ENCODE peak calls at places on chromosomes 13 and 19, in six cellular contexts. J is cardiac fibroblast, K is BJ, X is breast epithelium, G is HCT116, F is fibroblast of mammary gland. Z is an unnamed sample.

GRCh38 chr13:96273196-96273595 is 183.3 kb downstream of the HS6ST3 start:
- DNase-seq in F (no peak), X (no peak), J (no peak), K (no peak), G (no peak), Z (no peak)

GRCh38 chr13:109547942-109548860 is 238.2 kb downstream of the IRS2 start:
- DNase-seq in K (no peak), F (no peak), J (no peak), X (no peak), G (no peak), Z (no peak)

GRCh38 chr19:35041548-35042055 is at the start of gene HPN:
- DNase-seq in K (no peak), J (no peak), F (no peak), G (no peak), X (no peak), Z (no peak)

GRCh38 chr13:30241537-30241936 is 65.8 kb downstream of the KATNAL1 start:
- DNase-seq in J (peak; percentile 75), F (peak; percentile 21), G (no peak), K (no peak), X (no peak), Z (no peak)

GRCh38 chr19:31518216-31518615 is 169.0 kb upstream of the TSHZ3 start:
- DNase-seq in F (no peak), K (no peak), J (no peak), X (no peak), G (no peak), Z (no peak)

GRCh38 chr13:53250272-53250875 is 221.8 kb downstream of the OLFM4 start:
- DNase-seq in J (peak; percentile 79), F (peak; percentile 76), G (peak; percentile 56), K (peak; percentile 1), X (no peak), Z (peak; percentile 21)

GRCh38 chr13:93967286-93967685 is 512.2 kb downstream of the DCT start:
- DNase-seq in X (no peak), J (no peak), K (no peak), F (no peak), G (no peak), Z (no peak)

GRCh38 chr19:3748965-3749364 is 12.5 kb downstream of the APBA3 start:
- DNase-seq in G (no peak), F (no peak), J (no peak), X (no peak), K (no peak), Z (no peak)

GRCh38 chr19:42529248-42529764 is 1.0 kb upstream of the CEACAM1 start:
- DNase-seq in X (peak; percentile 71), K (no peak), G (peak; percentile 31), J (peak; percentile 69), F (peak; percentile 42), Z (peak; percentile 72)

GRCh38 chr13:111312944-111313590 is 7.4 kb upstream of the TEX29 start:
- DNase-seq in G (no peak), F (no peak), X (no peak), K (no peak), J (no peak), Z (no peak)

GRCh38 chr19:20660473-20660872 is 898 bp downstream of the ZNF626 start:
- DNase-seq in G (no peak), X (no peak), K (no peak), F (no peak), J (no peak), Z (no peak)

GRCh38 chr13:47420012-47420411 is 523.2 kb upstream of the HTR2A start:
- DNase-seq in X (no peak), J (no peak), K (no peak), F (peak; percentile 32), G (no peak), Z (peak; percentile 24)

GRCh38 chr13:39881887-39882286 is 226.4 kb downstream of the COG6 start:
- DNase-seq in X (no peak), F (peak; percentile 30), G (no peak), J (peak; percentile 25), K (no peak), Z (peak; percentile 49)

GRCh38 chr19:35354898-35355297 is 3.4 kb upstream of the FFAR3 start:
- DNase-seq in J (no peak), F (no peak), K (no peak), X (no peak), G (no peak), Z (no peak)

GRCh38 chr13:65592757-65593156 is 1637.4 kb downstream of the PCDH9 start:
- DNase-seq in G (no peak), J (peak; percentile 58), K (no peak), F (no peak), X (no peak), Z (no peak)

GRCh38 chr13:91347996-91348905 is 764 bp downstream of the MIR17HG start:
- DNase-seq in F (no peak), K (no peak), X (peak; percentile 31), G (no peak), J (peak; percentile 30), Z (peak; percentile 20)

GRCh38 chr13:107373551-107373950 is 805.6 kb upstream of the ARGLU1 start:
- DNase-seq in X (no peak), F (peak; percentile 79), G (no peak), K (no peak), J (peak; percentile 74), Z (peak; percentile 2)

GRCh38 chr19:43576479-43576878 is 878 bp downstream of the PINLYP start:
- DNase-seq in G (no peak), F (no peak), X (no peak), J (no peak), K (no peak), Z (no peak)

GRCh38 chr13:94325660-94326059 is 153.8 kb downstream of the DCT start:
- DNase-seq in K (no peak), G (no peak), F (peak; percentile 79), J (no peak), X (no peak), Z (no peak)

GRCh38 chr13:48626077-48626449 is 27.7 kb upstream of the CYSLTR2 start:
- DNase-seq in J (peak; percentile 90), X (no peak), G (no peak), K (no peak), F (peak; percentile 6), Z (peak; percentile 3)

GRCh38 chr13:94195715-94196114 is 283.8 kb downstream of the DCT start:
- DNase-seq in F (peak; percentile 97), J (peak; percentile 80), K (peak; percentile 47), G (no peak), X (no peak), Z (peak; percentile 89)

GRCh38 chr13:48539550-48539949 is 6.7 kb upstream of the RCBTB2 start:
- DNase-seq in J (peak; percentile 13), F (peak; percentile 18), X (no peak), G (no peak), K (no peak), Z (no peak)

GRCh38 chr19:38015771-38016170 is 108.8 kb downstream of the SIPA1L3 start:
- DNase-seq in J (no peak), F (no peak), G (no peak), X (no peak), K (no peak), Z (no peak)

GRCh38 chr19:42253245-42254082 is 1.5 kb downstream of the ERF start:
- DNase-seq in G (no peak), F (peak; percentile 38), K (no peak), J (peak; percentile 56), X (peak; percentile 66), Z (peak; percentile 75)

DNA sequence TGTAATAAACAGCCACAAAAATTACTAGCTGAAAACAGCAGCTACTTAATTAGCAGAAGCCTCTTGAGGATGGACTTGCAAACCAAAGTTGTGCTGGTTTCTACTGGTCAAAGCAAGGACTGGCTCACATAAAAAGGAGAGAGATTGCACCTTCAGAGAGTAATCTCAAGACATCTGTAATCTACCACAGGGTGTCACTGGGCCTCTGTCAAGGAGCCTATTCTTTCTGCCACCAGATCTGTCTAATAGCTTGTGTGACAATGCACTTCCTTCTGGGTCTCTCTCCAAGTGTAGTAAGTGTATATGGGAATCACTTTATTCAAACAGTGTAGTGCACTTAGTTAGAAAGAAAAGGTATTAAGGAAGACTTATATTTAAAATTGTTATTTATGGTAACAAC is 24.4 kb upstream of the ZNF561 start:
- DNase-seq in K (no peak), X (no peak), G (no peak), F (no peak), J (no peak), Z (no peak)
- H3K4me3 ChIP-seq in K (no peak overlapping the region), X (no peak overlapping the region), G (no peak overlapping the region), F (no peak overlapping the region), J (no peak overlapping the region), Z (no peak overlapping the region)

GRCh38 chr13:50524540-50524939 is 319.0 kb downstream of the DLEU7 start:
- DNase-seq in J (no peak), F (no peak), X (no peak), K (no peak), G (no peak), Z (no peak)
- TF ChIP-seq CTCF in J (no peak), F (no peak), X (no peak), K (no peak), G (no peak), Z (no peak)

GRCh38 chr13:98171806-98172569 is 5.1 kb downstream of the RNF113B start:
- DNase-seq in X (no peak), G (no peak), K (no peak), J (peak; percentile 47), F (peak; percentile 46), Z (peak; percentile 28)
- H3K4me3 ChIP-seq in X (peak overlapping the region; percentile 42), G (no peak overlapping the region), K (no peak overlapping the region), J (no peak overlapping the region), F (no peak overlapping the region), Z (no peak overlapping the region)

DNA sequence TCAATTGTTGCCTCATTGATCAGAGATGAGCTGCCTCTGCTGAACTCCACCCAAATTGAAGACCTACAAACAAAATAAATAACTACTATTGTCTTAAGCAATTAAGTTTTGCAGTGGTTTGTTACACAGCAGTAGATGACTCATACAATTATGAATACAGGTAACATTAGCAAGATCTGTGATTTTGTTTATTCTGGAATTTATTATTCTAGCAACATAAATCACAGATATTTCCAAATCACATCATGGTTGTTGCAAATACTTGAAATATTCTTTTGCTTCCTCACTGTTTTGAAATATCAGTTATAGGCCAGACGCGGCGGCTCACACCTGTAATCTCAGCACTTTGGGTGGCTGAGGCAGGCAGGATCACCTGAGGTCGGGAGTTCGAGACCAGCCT is 13.1 kb upstream of the LMTK3 start:
- DNase-seq in J (no peak), F (no peak), K (no peak), G (no peak), X (no peak), Z (no peak)
- TF ChIP-seq CTCF in J (no peak), F (no peak), K (no peak), G (no peak), X (no peak), Z (no peak)

Z was measured in foreskin fibroblast.